ENCODE peak calls at places on chromosomes 4 and X, in ten cellular contexts. R is ovary, S is A549, L is HepG2, P is SK-N-SH, Q is K562, N is tibial nerve, E is stomach, X is transverse colon, U is suprapubic skin. H is an unnamed sample.

GRCh38 chrX:152993933-152994332 is at the start of gene PNMA5:
- DNase-seq in R (no peak), S (no peak), L (no peak), P (no peak), Q (no peak), N (no peak), E (no peak), X (no peak), U (no peak), H (peak; percentile 30)

GRCh38 chrX:153933751-153934472 is 925 bp downstream of the NAA10 start:
- DNase-seq in R (no peak), S (no peak), L (no peak), P (no peak), Q (no peak), N (no peak), E (no peak), X (no peak), U (no peak), H (no peak)

GRCh38 chr4:3307486-3307885 is 14.7 kb downstream of the RGS12 start:
- DNase-seq in R (peak; percentile 25), S (no peak), L (no peak), P (no peak), Q (no peak), N (peak; percentile 2), E (no peak), X (no peak), U (peak; percentile 29), H (no peak)

GRCh38 chr4:8610858-8611610 is 18.5 kb downstream of the CPZ start:
- DNase-seq in R (no peak), S (no peak), L (no peak), P (no peak), Q (no peak), N (no peak), E (no peak), X (no peak), U (no peak), H (peak; percentile 10)

GRCh38 chr4:40227284-40227683 is 30.5 kb downstream of the RHOH start:
- DNase-seq in R (no peak), S (no peak), L (no peak), P (no peak), Q (no peak), N (no peak), E (no peak), X (no peak), U (no peak), H (no peak)

GRCh38 chr4:27121830-27122229 is 261.2 kb downstream of the STIM2 start:
- DNase-seq in R (no peak), S (no peak), L (no peak), P (no peak), Q (no peak), N (no peak), E (no peak), X (no peak), U (no peak), H (no peak)

GRCh38 chr4:141425124-141425523 is 204.4 kb downstream of the ZNF330 start:
- DNase-seq in R (no peak), S (peak; percentile 26), L (no peak), P (no peak), Q (no peak), N (no peak), E (no peak), X (no peak), U (no peak), H (no peak)

GRCh38 chr4:128812360-128812958 is 3.0 kb downstream of the JADE1 start:
- DNase-seq in R (no peak), S (peak; percentile 62), L (peak; percentile 76), P (peak; percentile 82), Q (no peak), N (peak; percentile 29), E (peak; percentile 35), X (no peak), U (peak; percentile 76), H (no peak)

GRCh38 chr4:140020457-140021361 is 133.3 kb downstream of the MAML3 start:
- DNase-seq in R (no peak), S (peak; percentile 86), L (no peak), P (no peak), Q (no peak), N (no peak), E (no peak), X (no peak), U (no peak), H (no peak)

GRCh38 chr4:54233697-54234496 is 4.8 kb downstream of the PDGFRA start:
- DNase-seq in R (peak; percentile 87), S (peak; percentile 72), L (peak; percentile 52), P (peak; percentile 76), Q (peak; percentile 78), N (peak; percentile 69), E (peak; percentile 81), X (peak; percentile 80), U (peak; percentile 90), H (peak; percentile 90)

GRCh38 chrX:71177327-71177726 is 32.7 kb downstream of the NLGN3 start:
- DNase-seq in R (no peak), S (no peak), L (peak; percentile 14), P (no peak), Q (no peak), N (no peak), E (no peak), X (no peak), U (no peak), H (no peak)

GRCh38 chr4:152734015-152734698 is 45.4 kb downstream of the TIGD4 start:
- DNase-seq in R (no peak), S (no peak), L (no peak), P (no peak), Q (no peak), N (no peak), E (no peak), X (no peak), U (no peak), H (no peak)

GRCh38 chr4:83074086-83074704 is 39.2 kb downstream of the COPS4 start:
- DNase-seq in R (no peak), S (peak; percentile 81), L (peak; percentile 75), P (peak; percentile 56), Q (peak; percentile 40), N (no peak), E (no peak), X (peak; percentile 30), U (no peak), H (no peak)

GRCh38 chr4:109969087-109969486 is 56.4 kb downstream of the EGF start:
- DNase-seq in R (no peak), S (no peak), L (no peak), P (no peak), Q (no peak), N (no peak), E (no peak), X (no peak), U (no peak), H (no peak)

GRCh38 chr4:146224331-146224966 is 10.1 kb downstream of the REELD1 start:
- DNase-seq in R (no peak), S (no peak), L (no peak), P (no peak), Q (no peak), N (no peak), E (no peak), X (no peak), U (no peak), H (no peak)

GRCh38 chr4:28443786-28444412 is 1583.3 kb downstream of the STIM2 start:
- DNase-seq in R (no peak), S (no peak), L (no peak), P (no peak), Q (no peak), N (no peak), E (no peak), X (no peak), U (no peak), H (no peak)

GRCh38 chr4:41204400-41204978 is 9.9 kb downstream of the APBB2 start:
- DNase-seq in R (peak; percentile 63), S (peak; percentile 9), L (peak; percentile 30), P (no peak), Q (no peak), N (no peak), E (peak; percentile 52), X (no peak), U (no peak), H (peak; percentile 43)

GRCh38 chr4:158809611-158810486 is 41.0 kb downstream of the FNIP2 start:
- DNase-seq in R (no peak), S (peak; percentile 52), L (no peak), P (no peak), Q (no peak), N (no peak), E (no peak), X (peak; percentile 43), U (no peak), H (no peak)
- H3K4me3 ChIP-seq in R (no peak overlapping the region), S (no peak overlapping the region), L (no peak overlapping the region), P (peak overlapping the region; percentile 27), Q (no peak overlapping the region), N (no peak overlapping the region), E (no peak overlapping the region), X (no peak overlapping the region), U (no peak overlapping the region), H (peak overlapping the region; percentile 3)

GRCh38 chrX:116379854-116380253 is 56.6 kb upstream of the SLC6A14 start:
- DNase-seq in R (no peak), S (no peak), L (no peak), P (no peak), Q (no peak), N (no peak), E (no peak), X (no peak), U (no peak), H (no peak)
- TF ChIP-seq EP300 in R (no peak), S (no peak), L (no peak), P (no peak), Q (no peak), N (no peak), E (no peak), X (no peak), U (no peak), H (no peak)

DNA sequence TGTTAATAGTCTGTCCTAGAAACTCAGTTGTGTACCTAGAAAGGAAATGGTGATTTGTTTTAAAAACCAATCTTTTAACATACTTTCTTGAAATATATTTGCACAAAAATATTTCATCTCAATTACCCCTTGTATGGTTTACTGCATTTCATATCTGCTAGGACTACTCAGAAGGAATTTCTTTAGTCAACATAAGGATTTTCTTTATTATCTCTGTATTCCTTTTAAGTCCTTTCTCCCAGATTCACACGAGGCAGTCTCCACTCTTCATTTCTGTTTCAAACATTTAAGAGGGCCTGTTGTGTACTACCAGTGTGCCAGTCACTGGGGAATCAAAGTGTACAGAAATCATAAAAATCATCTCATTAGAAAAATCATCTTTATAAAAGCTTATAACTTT is 28.8 kb downstream of the NFKB1 start:
- DNase-seq in R (no peak), S (no peak), L (no peak), P (no peak), Q (no peak), N (no peak), E (no peak), X (no peak), U (no peak), H (no peak)
- H3K27ac ChIP-seq in R (no peak overlapping the region), S (no peak overlapping the region), L (no peak overlapping the region), P (no peak overlapping the region), Q (no peak overlapping the region), N (no peak overlapping the region), E (no peak overlapping the region), X (no peak overlapping the region), U (no peak overlapping the region), H (no peak overlapping the region)

DNA sequence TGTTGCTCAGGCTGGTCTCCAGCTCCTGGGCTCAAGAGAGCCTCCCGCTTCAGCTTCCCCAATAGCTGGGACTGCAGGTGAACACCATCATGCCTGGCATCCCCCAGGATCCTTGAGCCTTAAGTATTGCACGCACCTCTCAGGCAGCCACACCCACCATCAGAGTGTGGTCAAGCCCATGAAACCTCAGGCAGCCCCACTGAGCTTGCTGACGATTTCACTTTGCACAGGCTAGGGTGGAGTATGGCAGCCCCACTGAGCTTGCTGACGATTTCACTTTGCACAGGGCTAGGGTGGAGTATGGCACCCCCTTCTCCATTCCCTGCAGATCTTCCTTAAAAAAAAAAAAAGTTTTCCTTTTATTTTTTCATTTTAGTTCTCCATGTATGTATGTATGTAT is 57.2 kb downstream of the RHOXF2B start:
- DNase-seq in R (no peak), S (no peak), L (no peak), P (no peak), Q (no peak), N (no peak), E (no peak), X (no peak), U (no peak), H (no peak)
- H3K4me3 ChIP-seq in R (no peak overlapping the region), S (no peak overlapping the region), L (no peak overlapping the region), P (no peak overlapping the region), Q (no peak overlapping the region), N (no peak overlapping the region), E (no peak overlapping the region), X (no peak overlapping the region), U (no peak overlapping the region), H (no peak overlapping the region)